ENCODE peak calls at places on chromosome 13, in nine cellular contexts. One of them, this sample, is unnamed.

GRCh38 chr13:27573265-27573664 is 47.1 kb downstream of the LNX2 start:
- DNase-seq in brain microvascular endothelial cell: peak; percentile 65
- DNase-seq in NAMALWA: no peak
- DNase-seq in GM23248: peak; percentile 9
- DNase-seq in SK-MEL-5: peak; percentile 6
- DNase-seq in nucleus accumbens: no peak
- DNase-seq in right cardiac atrium: no peak
- DNase-seq in C1 segment of cervical spinal cord: no peak
- DNase-seq in mucosa of gallbladder: no peak
- DNase-seq in this sample: no peak

GRCh38 chr13:112931028-112931934 is 37.7 kb upstream of the MCF2L start:
- DNase-seq in NAMALWA: no peak
- DNase-seq in right cardiac atrium: peak; percentile 72
- DNase-seq in C1 segment of cervical spinal cord: peak; percentile 75
- DNase-seq in GM23248: peak; percentile 81
- DNase-seq in mucosa of gallbladder: peak; percentile 78
- DNase-seq in nucleus accumbens: no peak
- DNase-seq in brain microvascular endothelial cell: peak; percentile 66
- DNase-seq in SK-MEL-5: peak; percentile 86
- DNase-seq in this sample: no peak

GRCh38 chr13:27005556-27005955 is 166.1 kb downstream of the USP12 start:
- DNase-seq in GM23248: no peak
- DNase-seq in mucosa of gallbladder: no peak
- DNase-seq in NAMALWA: no peak
- DNase-seq in SK-MEL-5: no peak
- DNase-seq in brain microvascular endothelial cell: no peak
- DNase-seq in nucleus accumbens: peak; percentile 56
- DNase-seq in right cardiac atrium: no peak
- DNase-seq in C1 segment of cervical spinal cord: peak; percentile 29
- DNase-seq in this sample: peak; percentile 61

GRCh38 chr13:39401756-39402155 is 201.2 kb downstream of the LHFPL6 start:
- DNase-seq in NAMALWA: no peak
- DNase-seq in right cardiac atrium: no peak
- DNase-seq in SK-MEL-5: no peak
- DNase-seq in nucleus accumbens: no peak
- DNase-seq in brain microvascular endothelial cell: no peak
- DNase-seq in C1 segment of cervical spinal cord: no peak
- DNase-seq in mucosa of gallbladder: no peak
- DNase-seq in GM23248: no peak
- DNase-seq in this sample: no peak

GRCh38 chr13:105327727-105328126 is 1207.7 kb downstream of the EFNB2 start:
- DNase-seq in brain microvascular endothelial cell: peak; percentile 32
- DNase-seq in NAMALWA: no peak
- DNase-seq in C1 segment of cervical spinal cord: no peak
- DNase-seq in SK-MEL-5: no peak
- DNase-seq in GM23248: no peak
- DNase-seq in right cardiac atrium: no peak
- DNase-seq in nucleus accumbens: no peak
- DNase-seq in mucosa of gallbladder: no peak
- DNase-seq in this sample: no peak

GRCh38 chr13:67076378-67076777 is 153.8 kb downstream of the PCDH9 start:
- DNase-seq in C1 segment of cervical spinal cord: no peak
- DNase-seq in right cardiac atrium: no peak
- DNase-seq in nucleus accumbens: no peak
- DNase-seq in NAMALWA: no peak
- DNase-seq in GM23248: no peak
- DNase-seq in brain microvascular endothelial cell: no peak
- DNase-seq in SK-MEL-5: no peak
- DNase-seq in mucosa of gallbladder: no peak
- DNase-seq in this sample: no peak

GRCh38 chr13:50106559-50106958 is 91.3 kb downstream of the KCNRG start:
- DNase-seq in GM23248: no peak
- DNase-seq in right cardiac atrium: no peak
- DNase-seq in mucosa of gallbladder: no peak
- DNase-seq in SK-MEL-5: no peak
- DNase-seq in nucleus accumbens: no peak
- DNase-seq in brain microvascular endothelial cell: no peak
- DNase-seq in NAMALWA: peak; percentile 71
- DNase-seq in C1 segment of cervical spinal cord: no peak
- DNase-seq in this sample: no peak

GRCh38 chr13:19845758-19846157 is 17.7 kb downstream of the ZMYM5 start:
- DNase-seq in nucleus accumbens: no peak
- DNase-seq in NAMALWA: no peak
- DNase-seq in brain microvascular endothelial cell: peak; percentile 96
- DNase-seq in mucosa of gallbladder: peak; percentile 45
- DNase-seq in SK-MEL-5: peak; percentile 88
- DNase-seq in right cardiac atrium: no peak
- DNase-seq in GM23248: peak; percentile 96
- DNase-seq in C1 segment of cervical spinal cord: no peak
- DNase-seq in this sample: no peak